ENCODE peak calls at places on chromosomes 13 and 19, in ten cellular contexts. F, N, T, P, B, W, G, S, Q and I are unnamed samples.

GRCh38 chr19:37979547-37980082 is 72.6 kb downstream of the SIPA1L3 start:
- DNase-seq in W (no peak), B (no peak), N (no peak), G (no peak), F (no peak), Q (peak; percentile 66), T (no peak), S (no peak), P (no peak), I (no peak)

GRCh38 chr13:44206429-44206828 is 167.2 kb upstream of the SERP2 start:
- DNase-seq in N (no peak), W (no peak), T (no peak), S (no peak), P (no peak), B (no peak), G (no peak), F (no peak), Q (no peak), I (no peak)

GRCh38 chr19:46453661-46454060 is 17.7 kb downstream of the PNMA8A start:
- DNase-seq in P (no peak), N (no peak), F (no peak), S (no peak), G (no peak), Q (no peak), W (no peak), T (no peak), B (no peak), I (no peak)

GRCh38 chr19:47183579-47183978 is 47.4 kb downstream of the BBC3 start:
- DNase-seq in F (no peak), T (no peak), N (no peak), G (no peak), Q (no peak), B (no peak), P (no peak), W (no peak), S (no peak), I (no peak)

GRCh38 chr19:11191934-11192333 is 5.4 kb downstream of the KANK2 start:
- DNase-seq in N (no peak), B (no peak), G (no peak), Q (no peak), W (no peak), S (no peak), F (no peak), P (no peak), T (no peak), I (no peak)

GRCh38 chr19:36849701-36850645 is 703 bp upstream of the ZNF345 start:
- DNase-seq in S (peak; percentile 90), T (peak; percentile 92), F (peak; percentile 91), Q (peak; percentile 95), B (peak; percentile 96), N (peak; percentile 46), W (peak; percentile 90), P (peak; percentile 92), G (peak; percentile 89), I (peak; percentile 92)

GRCh38 chr13:102402292-102402691 is 444 bp upstream of the FGF14 start:
- DNase-seq in P (no peak), Q (no peak), T (peak; percentile 31), F (peak; percentile 16), N (no peak), S (peak; percentile 23), W (peak; percentile 11), G (peak; percentile 39), B (peak; percentile 87), I (peak; percentile 44)

GRCh38 chr19:4327252-4327876 is 11.3 kb downstream of the STAP2 start:
- DNase-seq in P (peak; percentile 97), W (peak; percentile 78), N (peak; percentile 50), B (peak; percentile 97), Q (peak; percentile 85), S (peak; percentile 88), F (peak; percentile 75), T (peak; percentile 61), G (peak; percentile 13), I (peak; percentile 57)

GRCh38 chr19:46297700-46298476 is 1.0 kb downstream of the HIF3A start:
- DNase-seq in T (peak; percentile 84), G (no peak), F (peak; percentile 90), P (peak; percentile 34), W (peak; percentile 89), Q (peak; percentile 69), N (no peak), S (peak; percentile 79), B (peak; percentile 58), I (peak; percentile 75)

GRCh38 chr19:46481187-46481586 is 9.8 kb upstream of the PNMA8A start:
- DNase-seq in G (peak; percentile 55), F (no peak), T (no peak), N (no peak), P (no peak), S (peak; percentile 63), W (no peak), B (no peak), Q (no peak), I (no peak)

GRCh38 chr19:2902590-2903218 is 2.0 kb downstream of the ZNF57 start:
- DNase-seq in N (no peak), F (no peak), T (no peak), B (no peak), S (no peak), Q (no peak), W (no peak), G (no peak), P (no peak), I (no peak)

GRCh38 chr19:11453468-11454341 is 18.3 kb downstream of the PRKCSH start:
- DNase-seq in P (no peak), F (no peak), Q (no peak), T (no peak), N (no peak), W (no peak), G (no peak), S (no peak), B (peak; percentile 69), I (no peak)

GRCh38 chr19:13839938-13840750 is 36.8 kb upstream of the NANOS3 start:
- DNase-seq in F (peak; percentile 65), B (peak; percentile 51), W (peak; percentile 68), T (peak; percentile 60), N (no peak), S (peak; percentile 62), P (peak; percentile 50), Q (peak; percentile 81), G (peak; percentile 51), I (peak; percentile 88)

GRCh38 chr13:36841411-36841810 is 22.4 kb downstream of the RFXAP start:
- DNase-seq in T (no peak), W (no peak), Q (no peak), S (no peak), N (no peak), G (no peak), P (no peak), F (no peak), B (no peak), I (no peak)

GRCh38 chr13:26719356-26719945 is 41.1 kb downstream of the GPR12 start:
- DNase-seq in N (no peak), G (peak; percentile 4), F (no peak), P (no peak), T (no peak), B (no peak), W (no peak), S (no peak), Q (no peak), I (no peak)

DNA sequence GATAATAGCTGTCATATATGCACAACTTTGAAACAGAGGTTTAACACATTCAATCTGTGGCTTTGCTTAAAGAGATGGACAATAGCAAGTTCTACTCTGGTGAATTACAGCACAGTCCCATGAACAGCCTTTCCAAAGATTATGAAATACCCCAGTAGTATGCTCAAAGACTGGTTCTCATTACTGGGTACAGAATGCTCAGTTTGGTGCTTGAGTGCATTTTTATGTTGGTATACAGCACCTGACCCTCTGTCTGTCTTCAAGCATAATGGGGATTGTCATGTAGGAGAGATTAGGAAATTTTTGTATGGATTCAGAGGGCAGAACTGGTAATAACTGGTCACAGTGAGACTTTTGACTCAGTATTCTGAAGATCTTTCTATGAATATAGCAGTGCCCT is 7.6 kb downstream of the LMO7 start:
- DNase-seq in N (no peak), S (no peak), F (no peak), G (no peak), T (no peak), W (no peak), Q (no peak), P (no peak), B (no peak), I (no peak)
- H3K27ac ChIP-seq in N (no peak overlapping the region), S (no peak overlapping the region), F (no peak overlapping the region), G (no peak overlapping the region), T (no peak overlapping the region), W (no peak overlapping the region), Q (no peak overlapping the region), P (no peak overlapping the region), B (no peak overlapping the region), I (no peak overlapping the region)

DNA sequence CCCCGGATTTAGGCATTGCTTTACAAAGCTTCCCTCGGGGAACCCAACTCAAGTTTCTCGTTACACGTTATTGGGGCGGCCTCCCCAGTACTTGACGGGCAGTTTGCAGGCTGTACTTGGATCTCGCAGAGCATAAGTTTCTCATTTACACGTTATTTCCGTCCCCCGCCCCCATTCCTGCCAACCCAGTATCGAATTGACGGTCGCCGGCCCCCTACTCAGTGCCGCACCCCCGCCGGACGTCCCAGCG is 525 bp downstream of the SMG9 start:
- DNase-seq in N (peak; percentile 72), Q (no peak), S (no peak), G (no peak), T (no peak), B (no peak), W (no peak), F (no peak), P (no peak), I (no peak)
- H3K4me1 ChIP-seq in N (peaks cover 51% of the 10 kb centered on the region), Q (peaks cover 44% of the 10 kb centered on the region), S (no peaks in the 10 kb centered on the region), G (peaks cover 18% of the 10 kb centered on the region), T (peaks cover 16% of the 10 kb centered on the region), B (peaks cover 6% of the 10 kb centered on the region), W (peaks cover 34% of the 10 kb centered on the region), F (peaks cover 39% of the 10 kb centered on the region), P (peaks cover 33% of the 10 kb centered on the region), I (peaks cover 20% of the 10 kb centered on the region)

GRCh38 chr13:111156421-111156820 is 41.3 kb downstream of the ARHGEF7 start:
- DNase-seq in P (no peak), B (no peak), G (no peak), W (no peak), Q (no peak), N (no peak), S (no peak), F (no peak), T (no peak), I (no peak)
- H3K27ac ChIP-seq in P (peak overlapping the region; percentile 56), B (no peak overlapping the region), G (peak overlapping the region; percentile 23), W (no peak overlapping the region), Q (no peak overlapping the region), N (no peak overlapping the region), S (no peak overlapping the region), F (no peak overlapping the region), T (no peak overlapping the region), I (peak overlapping the region; percentile 96)

DNA sequence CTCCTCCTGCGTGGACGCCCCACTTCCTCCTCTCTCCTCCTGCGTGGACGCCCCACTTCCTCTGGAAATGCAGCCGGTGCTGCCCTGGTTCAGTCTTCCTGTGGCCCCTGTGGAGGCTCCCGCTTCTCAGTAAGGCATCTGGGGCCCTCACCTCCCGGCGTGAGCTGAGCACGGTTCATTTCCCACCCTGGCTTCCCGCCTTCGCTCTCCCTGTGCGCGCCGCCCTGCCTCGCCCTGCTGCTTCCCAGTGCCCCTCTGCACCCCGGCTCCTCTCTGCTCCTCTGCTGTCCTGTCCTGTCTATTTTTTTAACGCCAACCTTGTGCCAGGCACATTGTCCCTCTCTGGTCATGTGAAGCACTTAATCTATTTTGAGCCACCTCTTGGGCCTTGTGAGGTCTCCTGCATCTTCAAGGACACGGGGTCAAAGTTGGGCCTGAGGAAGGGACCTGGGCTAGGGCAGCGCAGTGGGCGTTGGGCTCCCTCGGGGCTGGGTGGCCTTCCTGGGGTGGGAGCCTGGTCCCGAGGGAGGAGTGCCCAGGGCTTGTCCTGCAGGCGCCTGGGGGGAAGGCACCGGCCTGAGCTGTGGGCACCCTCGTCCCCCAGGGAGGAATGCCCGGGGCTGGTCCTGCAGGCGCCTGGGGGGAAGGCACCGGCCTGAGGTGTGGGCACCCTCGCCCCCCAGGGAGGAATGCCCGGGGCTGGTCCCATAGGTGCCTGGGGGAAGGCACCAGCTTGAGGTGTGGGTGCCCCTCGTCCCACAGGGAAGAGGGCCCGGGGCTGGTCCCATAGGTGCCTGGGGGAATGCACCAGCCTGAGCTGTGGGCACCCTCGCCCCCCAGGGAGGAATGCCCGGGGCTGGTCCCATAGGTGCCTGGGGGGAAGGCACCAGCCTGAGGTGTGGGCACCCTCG is 13.0 kb downstream of the HCN2 start:
- DNase-seq in F (no peak), G (no peak), P (no peak), Q (no peak), W (no peak), N (no peak), T (no peak), B (no peak), S (no peak), I (no peak)
- H3K4me1 ChIP-seq in F (peaks cover 9% of the 10 kb centered on the region), G (no peaks in the 10 kb centered on the region), P (no peaks in the 10 kb centered on the region), Q (no peaks in the 10 kb centered on the region), W (no peaks in the 10 kb centered on the region), N (no peaks in the 10 kb centered on the region), T (no peaks in the 10 kb centered on the region), B (no peaks in the 10 kb centered on the region), S (no peaks in the 10 kb centered on the region), I (no peaks in the 10 kb centered on the region)